ENCODE peak calls at places on chromosomes 13 and 19, in ten cellular contexts. One of them, this sample, is unnamed.

GRCh38 chr19:20423381-20424207 is 142.0 kb downstream of the ZNF737 start:
- DNase-seq in activated CD4-positive, alpha-beta T cell treated with anti-CD3 and anti-CD28 coated beads for 24 hours: no peak
- DNase-seq in germinal center: peak
- DNase-seq in NCI-H82: no peak
- DNase-seq in NCI-H2029: peak
- DNase-seq in pancreas: peak
- DNase-seq in omental fat pad: peak
- DNase-seq in glutamatergic neuron: peak
- DNase-seq in stomach: peak
- DNase-seq in right atrium auricular region: peak
- DNase-seq in this sample: no peak

GRCh38 chr19:10517760-10518443 is 655 bp upstream of the S1PR5 start:
- DNase-seq in activated CD4-positive, alpha-beta T cell treated with anti-CD3 and anti-CD28 coated beads for 24 hours: no peak
- DNase-seq in germinal center: no peak
- DNase-seq in NCI-H82: peak
- DNase-seq in NCI-H2029: no peak
- DNase-seq in pancreas: no peak
- DNase-seq in omental fat pad: no peak
- DNase-seq in glutamatergic neuron: peak
- DNase-seq in stomach: no peak
- DNase-seq in right atrium auricular region: no peak
- DNase-seq in this sample: no peak

GRCh38 chr19:1418494-1418775 is 11.0 kb downstream of the DAZAP1 start:
- DNase-seq in activated CD4-positive, alpha-beta T cell treated with anti-CD3 and anti-CD28 coated beads for 24 hours: no peak
- DNase-seq in germinal center: no peak
- DNase-seq in NCI-H82: no peak
- DNase-seq in NCI-H2029: no peak
- DNase-seq in pancreas: no peak
- DNase-seq in omental fat pad: no peak
- DNase-seq in glutamatergic neuron: no peak
- DNase-seq in stomach: no peak
- DNase-seq in right atrium auricular region: no peak
- DNase-seq in this sample: no peak

GRCh38 chr13:72852207-72852606 is 70.3 kb downstream of the PIBF1 start:
- DNase-seq in activated CD4-positive, alpha-beta T cell treated with anti-CD3 and anti-CD28 coated beads for 24 hours: no peak
- DNase-seq in germinal center: no peak
- DNase-seq in NCI-H82: no peak
- DNase-seq in NCI-H2029: no peak
- DNase-seq in pancreas: no peak
- DNase-seq in omental fat pad: no peak
- DNase-seq in glutamatergic neuron: no peak
- DNase-seq in stomach: no peak
- DNase-seq in right atrium auricular region: no peak
- DNase-seq in this sample: no peak

GRCh38 chr19:28691683-28692082 is 521.3 kb downstream of the UQCRFS1 start:
- DNase-seq in activated CD4-positive, alpha-beta T cell treated with anti-CD3 and anti-CD28 coated beads for 24 hours: no peak
- DNase-seq in germinal center: no peak
- DNase-seq in NCI-H82: no peak
- DNase-seq in NCI-H2029: no peak
- DNase-seq in pancreas: no peak
- DNase-seq in omental fat pad: no peak
- DNase-seq in glutamatergic neuron: no peak
- DNase-seq in stomach: no peak
- DNase-seq in right atrium auricular region: no peak
- DNase-seq in this sample: no peak

GRCh38 chr19:6499052-6499790 is 2.9 kb downstream of the TUBB4A start:
- DNase-seq in activated CD4-positive, alpha-beta T cell treated with anti-CD3 and anti-CD28 coated beads for 24 hours: no peak
- DNase-seq in germinal center: no peak
- DNase-seq in NCI-H82: no peak
- DNase-seq in NCI-H2029: no peak
- DNase-seq in pancreas: no peak
- DNase-seq in omental fat pad: no peak
- DNase-seq in glutamatergic neuron: no peak
- DNase-seq in stomach: no peak
- DNase-seq in right atrium auricular region: no peak
- DNase-seq in this sample: no peak

GRCh38 chr13:73765651-73766384 is 368.4 kb downstream of the KLF12 start:
- DNase-seq in activated CD4-positive, alpha-beta T cell treated with anti-CD3 and anti-CD28 coated beads for 24 hours: peak
- DNase-seq in germinal center: no peak
- DNase-seq in NCI-H82: peak
- DNase-seq in NCI-H2029: peak
- DNase-seq in pancreas: peak
- DNase-seq in omental fat pad: peak
- DNase-seq in glutamatergic neuron: peak
- DNase-seq in stomach: peak
- DNase-seq in right atrium auricular region: peak
- DNase-seq in this sample: peak

GRCh38 chr13:47678201-47678963 is 322.7 kb downstream of the SUCLA2 start:
- DNase-seq in activated CD4-positive, alpha-beta T cell treated with anti-CD3 and anti-CD28 coated beads for 24 hours: no peak
- DNase-seq in germinal center: no peak
- DNase-seq in NCI-H82: no peak
- DNase-seq in NCI-H2029: no peak
- DNase-seq in pancreas: no peak
- DNase-seq in omental fat pad: no peak
- DNase-seq in glutamatergic neuron: no peak
- DNase-seq in stomach: no peak
- DNase-seq in right atrium auricular region: no peak
- DNase-seq in this sample: no peak

GRCh38 chr13:32639502-32640105 is 53.4 kb downstream of the PDS5B start:
- DNase-seq in activated CD4-positive, alpha-beta T cell treated with anti-CD3 and anti-CD28 coated beads for 24 hours: no peak
- DNase-seq in germinal center: peak
- DNase-seq in NCI-H82: peak
- DNase-seq in NCI-H2029: no peak
- DNase-seq in pancreas: peak
- DNase-seq in omental fat pad: no peak
- DNase-seq in glutamatergic neuron: peak
- DNase-seq in stomach: peak
- DNase-seq in right atrium auricular region: peak
- DNase-seq in this sample: no peak

GRCh38 chr13:42812311-42812710 is 30.9 kb downstream of the FAM216B start:
- DNase-seq in activated CD4-positive, alpha-beta T cell treated with anti-CD3 and anti-CD28 coated beads for 24 hours: no peak
- DNase-seq in germinal center: no peak
- DNase-seq in NCI-H82: no peak
- DNase-seq in NCI-H2029: no peak
- DNase-seq in pancreas: no peak
- DNase-seq in omental fat pad: no peak
- DNase-seq in glutamatergic neuron: no peak
- DNase-seq in stomach: no peak
- DNase-seq in right atrium auricular region: no peak
- DNase-seq in this sample: no peak

GRCh38 chr19:45598267-45599011 is 3.6 kb downstream of the GPR4 start:
- DNase-seq in activated CD4-positive, alpha-beta T cell treated with anti-CD3 and anti-CD28 coated beads for 24 hours: no peak
- DNase-seq in germinal center: no peak
- DNase-seq in NCI-H82: peak
- DNase-seq in NCI-H2029: no peak
- DNase-seq in pancreas: no peak
- DNase-seq in omental fat pad: no peak
- DNase-seq in glutamatergic neuron: no peak
- DNase-seq in stomach: no peak
- DNase-seq in right atrium auricular region: no peak
- DNase-seq in this sample: no peak

GRCh38 chr19:2733930-2734588 is 5.8 kb downstream of the SLC39A3 start:
- DNase-seq in activated CD4-positive, alpha-beta T cell treated with anti-CD3 and anti-CD28 coated beads for 24 hours: no peak
- DNase-seq in germinal center: no peak
- DNase-seq in NCI-H82: no peak
- DNase-seq in NCI-H2029: no peak
- DNase-seq in pancreas: no peak
- DNase-seq in omental fat pad: no peak
- DNase-seq in glutamatergic neuron: no peak
- DNase-seq in stomach: no peak
- DNase-seq in right atrium auricular region: no peak
- DNase-seq in this sample: no peak

GRCh38 chr19:12333162-12334159 is at the start of gene ZNF563:
- DNase-seq in activated CD4-positive, alpha-beta T cell treated with anti-CD3 and anti-CD28 coated beads for 24 hours: peak
- DNase-seq in germinal center: peak
- DNase-seq in NCI-H82: peak
- DNase-seq in NCI-H2029: peak
- DNase-seq in pancreas: peak
- DNase-seq in omental fat pad: peak
- DNase-seq in glutamatergic neuron: peak
- DNase-seq in stomach: peak
- DNase-seq in right atrium auricular region: peak
- DNase-seq in this sample: peak

GRCh38 chr19:11814707-11815050 is 606 bp downstream of the ZNF440 start:
- DNase-seq in activated CD4-positive, alpha-beta T cell treated with anti-CD3 and anti-CD28 coated beads for 24 hours: no peak
- DNase-seq in germinal center: no peak
- DNase-seq in NCI-H82: peak
- DNase-seq in NCI-H2029: no peak
- DNase-seq in pancreas: no peak
- DNase-seq in omental fat pad: no peak
- DNase-seq in glutamatergic neuron: no peak
- DNase-seq in stomach: no peak
- DNase-seq in right atrium auricular region: no peak
- DNase-seq in this sample: no peak

GRCh38 chr13:52070929-52071523 is 46.5 kb downstream of the UTP14C start:
- DNase-seq in activated CD4-positive, alpha-beta T cell treated with anti-CD3 and anti-CD28 coated beads for 24 hours: no peak
- DNase-seq in germinal center: no peak
- DNase-seq in NCI-H82: peak
- DNase-seq in NCI-H2029: no peak
- DNase-seq in pancreas: no peak
- DNase-seq in omental fat pad: no peak
- DNase-seq in glutamatergic neuron: no peak
- DNase-seq in stomach: no peak
- DNase-seq in right atrium auricular region: no peak
- DNase-seq in this sample: no peak

GRCh38 chr19:13823256-13823655 is 28.0 kb downstream of the ZSWIM4 start:
- DNase-seq in activated CD4-positive, alpha-beta T cell treated with anti-CD3 and anti-CD28 coated beads for 24 hours: no peak
- DNase-seq in germinal center: no peak
- DNase-seq in NCI-H82: no peak
- DNase-seq in NCI-H2029: peak
- DNase-seq in pancreas: no peak
- DNase-seq in omental fat pad: no peak
- DNase-seq in glutamatergic neuron: no peak
- DNase-seq in stomach: no peak
- DNase-seq in right atrium auricular region: no peak
- DNase-seq in this sample: no peak

GRCh38 chr19:17829855-17830566 is 8.7 kb upstream of the INSL3 start:
- DNase-seq in activated CD4-positive, alpha-beta T cell treated with anti-CD3 and anti-CD28 coated beads for 24 hours: no peak
- DNase-seq in germinal center: no peak
- DNase-seq in NCI-H82: peak
- DNase-seq in NCI-H2029: peak
- DNase-seq in pancreas: peak
- DNase-seq in omental fat pad: no peak
- DNase-seq in glutamatergic neuron: peak
- DNase-seq in stomach: no peak
- DNase-seq in right atrium auricular region: no peak
- DNase-seq in this sample: no peak

GRCh38 chr13:66071608-66072007 is 1158.5 kb downstream of the PCDH9 start:
- DNase-seq in activated CD4-positive, alpha-beta T cell treated with anti-CD3 and anti-CD28 coated beads for 24 hours: no peak
- DNase-seq in germinal center: no peak
- DNase-seq in NCI-H82: no peak
- DNase-seq in NCI-H2029: no peak
- DNase-seq in pancreas: no peak
- DNase-seq in omental fat pad: no peak
- DNase-seq in glutamatergic neuron: no peak
- DNase-seq in stomach: no peak
- DNase-seq in right atrium auricular region: no peak
- DNase-seq in this sample: no peak

GRCh38 chr19:38028913-38029565 is 122.0 kb downstream of the SIPA1L3 start:
- DNase-seq in activated CD4-positive, alpha-beta T cell treated with anti-CD3 and anti-CD28 coated beads for 24 hours: no peak
- DNase-seq in germinal center: no peak
- DNase-seq in NCI-H82: no peak
- DNase-seq in NCI-H2029: no peak
- DNase-seq in pancreas: no peak
- DNase-seq in omental fat pad: no peak
- DNase-seq in glutamatergic neuron: no peak
- DNase-seq in stomach: no peak
- DNase-seq in right atrium auricular region: no peak
- DNase-seq in this sample: no peak

GRCh38 chr13:113077953-113078894 is 27.4 kb upstream of the F7 start:
- DNase-seq in activated CD4-positive, alpha-beta T cell treated with anti-CD3 and anti-CD28 coated beads for 24 hours: no peak
- DNase-seq in germinal center: no peak
- DNase-seq in NCI-H82: no peak
- DNase-seq in NCI-H2029: no peak
- DNase-seq in pancreas: no peak
- DNase-seq in omental fat pad: no peak
- DNase-seq in glutamatergic neuron: no peak
- DNase-seq in stomach: no peak
- DNase-seq in right atrium auricular region: no peak
- DNase-seq in this sample: no peak

GRCh38 chr13:114115191-114115671 is 17.2 kb downstream of the RASA3 start:
- DNase-seq in activated CD4-positive, alpha-beta T cell treated with anti-CD3 and anti-CD28 coated beads for 24 hours: no peak
- DNase-seq in germinal center: no peak
- DNase-seq in NCI-H82: no peak
- DNase-seq in NCI-H2029: no peak
- DNase-seq in pancreas: no peak
- DNase-seq in omental fat pad: peak
- DNase-seq in glutamatergic neuron: no peak
- DNase-seq in stomach: peak
- DNase-seq in right atrium auricular region: peak
- DNase-seq in this sample: no peak

GRCh38 chr19:41328818-41329220 is 18.8 kb downstream of the CCDC97 start:
- DNase-seq in activated CD4-positive, alpha-beta T cell treated with anti-CD3 and anti-CD28 coated beads for 24 hours: no peak
- DNase-seq in germinal center: peak
- DNase-seq in NCI-H82: no peak
- DNase-seq in NCI-H2029: no peak
- DNase-seq in pancreas: no peak
- DNase-seq in omental fat pad: no peak
- DNase-seq in glutamatergic neuron: no peak
- DNase-seq in stomach: no peak
- DNase-seq in right atrium auricular region: no peak
- DNase-seq in this sample: no peak

GRCh38 chr19:53076984-53077383 is 26.2 kb downstream of the ZNF160 start:
- DNase-seq in activated CD4-positive, alpha-beta T cell treated with anti-CD3 and anti-CD28 coated beads for 24 hours: no peak
- DNase-seq in germinal center: no peak
- DNase-seq in NCI-H82: peak
- DNase-seq in NCI-H2029: peak
- DNase-seq in pancreas: no peak
- DNase-seq in omental fat pad: peak
- DNase-seq in glutamatergic neuron: peak
- DNase-seq in stomach: no peak
- DNase-seq in right atrium auricular region: peak
- DNase-seq in this sample: no peak

GRCh38 chr13:107276936-107277335 is 709.0 kb upstream of the ARGLU1 start:
- DNase-seq in activated CD4-positive, alpha-beta T cell treated with anti-CD3 and anti-CD28 coated beads for 24 hours: no peak
- DNase-seq in germinal center: no peak
- DNase-seq in NCI-H82: no peak
- DNase-seq in NCI-H2029: no peak
- DNase-seq in pancreas: no peak
- DNase-seq in omental fat pad: no peak
- DNase-seq in glutamatergic neuron: no peak
- DNase-seq in stomach: no peak
- DNase-seq in right atrium auricular region: no peak
- DNase-seq in this sample: no peak

GRCh38 chr19:49809155-49809986 is 3.7 kb downstream of the FUZ start:
- DNase-seq in activated CD4-positive, alpha-beta T cell treated with anti-CD3 and anti-CD28 coated beads for 24 hours: peak
- DNase-seq in germinal center: peak
- DNase-seq in NCI-H82: no peak
- DNase-seq in NCI-H2029: no peak
- DNase-seq in pancreas: peak
- DNase-seq in omental fat pad: no peak
- DNase-seq in glutamatergic neuron: peak
- DNase-seq in stomach: peak
- DNase-seq in right atrium auricular region: peak
- DNase-seq in this sample: peak

GRCh38 chr19:18948976-18949356 is 7.9 kb upstream of the HOMER3 start:
- DNase-seq in activated CD4-positive, alpha-beta T cell treated with anti-CD3 and anti-CD28 coated beads for 24 hours: no peak
- DNase-seq in germinal center: no peak
- DNase-seq in NCI-H82: no peak
- DNase-seq in NCI-H2029: no peak
- DNase-seq in pancreas: no peak
- DNase-seq in omental fat pad: no peak
- DNase-seq in glutamatergic neuron: no peak
- DNase-seq in stomach: no peak
- DNase-seq in right atrium auricular region: no peak
- DNase-seq in this sample: no peak

GRCh38 chr13:113816925-113817859 is 46.7 kb downstream of the GAS6 start:
- DNase-seq in activated CD4-positive, alpha-beta T cell treated with anti-CD3 and anti-CD28 coated beads for 24 hours: peak
- DNase-seq in germinal center: peak
- DNase-seq in NCI-H82: peak
- DNase-seq in NCI-H2029: peak
- DNase-seq in pancreas: peak
- DNase-seq in omental fat pad: peak
- DNase-seq in glutamatergic neuron: peak
- DNase-seq in stomach: peak
- DNase-seq in right atrium auricular region: peak
- DNase-seq in this sample: peak